ENCODE peak calls at places on chromosome X, in five cellular contexts. X, A, V, Y and B are unnamed samples.
A peak's percentile ranks its signal among the peaks of the same experiment; 100 is the strongest.

GRCh38 chrX:65644621-65645287 is 22.7 kb upstream of the MSN start:
- DNase-seq in X (peak; percentile 27), A (no peak), V (no peak), Y (no peak), B (peak; percentile 49)

GRCh38 chrX:82692991-82693390 is 815.1 kb upstream of the POU3F4 start:
- DNase-seq in X (no peak), A (no peak), V (no peak), Y (no peak), B (no peak)

GRCh38 chrX:14032383-14032782 is 2.7 kb upstream of the GEMIN8 start:
- DNase-seq in X (no peak), A (no peak), V (peak; percentile 35), Y (peak; percentile 17), B (peak; percentile 47)

GRCh38 chrX:78237127-78237526 is 90.3 kb downstream of the CYSLTR1 start:
- DNase-seq in X (no peak), A (no peak), V (no peak), Y (peak; percentile 4), B (no peak)

GRCh38 chrX:135522132-135522530 is 1.7 kb downstream of the INTS6L start:
- DNase-seq in X (no peak), A (no peak), V (no peak), Y (no peak), B (no peak)

GRCh38 chrX:95055991-95056390 is 1382.0 kb downstream of the FAM133A start:
- DNase-seq in X (no peak), A (no peak), V (no peak), Y (no peak), B (no peak)

GRCh38 chrX:107574054-107574683 is 54.1 kb upstream of the PRPS1 start:
- DNase-seq in X (no peak), A (no peak), V (no peak), Y (peak; percentile 83), B (peak; percentile 89)

GRCh38 chrX:74363914-74364313 is 57.4 kb upstream of the SLC16A2 start:
- DNase-seq in X (no peak), A (no peak), V (no peak), Y (no peak), B (no peak)

GRCh38 chrX:116135277-116135676 is 35.3 kb upstream of the AGTR2 start:
- DNase-seq in X (no peak), A (no peak), V (no peak), Y (no peak), B (no peak)
- H2BK12ac ChIP-seq in X (no peak overlapping the region), A (no peak overlapping the region), V (no peak overlapping the region), Y (no peak overlapping the region), B (no peak overlapping the region)

GRCh38 chrX:119475389-119476101 is 7.3 kb downstream of the SLC25A5 start:
- DNase-seq in X (no peak), A (no peak), V (no peak), Y (no peak), B (no peak)

GRCh38 chrX:119477812-119478232 is 9.6 kb downstream of the SLC25A5 start:
- DNase-seq in X (no peak), A (no peak), V (no peak), Y (peak; percentile 73), B (peak; percentile 95)

GRCh38 chrX:119478504-119478903 is 10.3 kb downstream of the SLC25A5 start:
- DNase-seq in X (no peak), A (no peak), V (no peak), Y (no peak), B (no peak)

GRCh38 chrX:119479845-119480244 is 11.6 kb downstream of the SLC25A5 start:
- DNase-seq in X (no peak), A (no peak), V (no peak), Y (no peak), B (no peak)

DNA sequence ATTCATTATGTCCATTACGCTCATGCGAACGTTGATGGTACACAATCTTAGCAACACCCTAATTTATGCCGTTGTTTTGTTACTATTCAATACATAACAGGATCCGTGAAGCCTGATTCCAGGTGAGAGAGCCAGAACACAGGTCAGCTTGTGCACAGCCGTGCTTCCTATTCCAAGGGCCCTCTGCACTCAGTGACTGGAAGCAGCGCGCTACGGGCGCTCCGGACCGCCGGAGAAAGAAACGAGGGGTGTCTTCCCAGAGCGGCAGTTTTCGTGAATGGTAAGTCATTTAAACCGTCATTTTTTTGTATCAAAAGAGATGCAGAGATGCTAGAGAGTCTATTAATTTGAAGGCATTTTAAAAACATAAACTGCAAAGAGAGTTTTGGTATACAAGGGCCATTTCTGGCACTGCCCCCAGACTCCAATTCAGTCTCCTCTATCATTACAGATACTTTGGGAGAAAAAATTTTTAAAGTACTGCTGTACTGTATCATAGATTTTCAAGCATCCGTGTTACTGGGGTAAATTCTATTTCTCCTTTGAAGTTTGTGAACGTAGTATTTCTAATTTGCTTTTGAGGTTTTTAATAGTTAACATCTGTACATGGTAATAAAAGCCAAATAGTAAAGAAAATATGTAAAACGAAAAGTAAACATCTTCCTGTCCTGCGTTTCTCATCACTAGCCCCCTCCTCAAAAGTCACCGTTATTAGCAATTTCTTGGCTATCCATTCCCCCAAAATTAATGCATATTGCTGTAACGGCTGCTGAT is 6.6 kb downstream of the SLC25A5 start:
- DNase-seq in X (no peak), A (no peak), V (no peak), Y (no peak), B (no peak)
- H2BK12ac ChIP-seq in X (no peak overlapping the region), A (no peak overlapping the region), V (no peak overlapping the region), Y (no peak overlapping the region), B (no peak overlapping the region)

DNA sequence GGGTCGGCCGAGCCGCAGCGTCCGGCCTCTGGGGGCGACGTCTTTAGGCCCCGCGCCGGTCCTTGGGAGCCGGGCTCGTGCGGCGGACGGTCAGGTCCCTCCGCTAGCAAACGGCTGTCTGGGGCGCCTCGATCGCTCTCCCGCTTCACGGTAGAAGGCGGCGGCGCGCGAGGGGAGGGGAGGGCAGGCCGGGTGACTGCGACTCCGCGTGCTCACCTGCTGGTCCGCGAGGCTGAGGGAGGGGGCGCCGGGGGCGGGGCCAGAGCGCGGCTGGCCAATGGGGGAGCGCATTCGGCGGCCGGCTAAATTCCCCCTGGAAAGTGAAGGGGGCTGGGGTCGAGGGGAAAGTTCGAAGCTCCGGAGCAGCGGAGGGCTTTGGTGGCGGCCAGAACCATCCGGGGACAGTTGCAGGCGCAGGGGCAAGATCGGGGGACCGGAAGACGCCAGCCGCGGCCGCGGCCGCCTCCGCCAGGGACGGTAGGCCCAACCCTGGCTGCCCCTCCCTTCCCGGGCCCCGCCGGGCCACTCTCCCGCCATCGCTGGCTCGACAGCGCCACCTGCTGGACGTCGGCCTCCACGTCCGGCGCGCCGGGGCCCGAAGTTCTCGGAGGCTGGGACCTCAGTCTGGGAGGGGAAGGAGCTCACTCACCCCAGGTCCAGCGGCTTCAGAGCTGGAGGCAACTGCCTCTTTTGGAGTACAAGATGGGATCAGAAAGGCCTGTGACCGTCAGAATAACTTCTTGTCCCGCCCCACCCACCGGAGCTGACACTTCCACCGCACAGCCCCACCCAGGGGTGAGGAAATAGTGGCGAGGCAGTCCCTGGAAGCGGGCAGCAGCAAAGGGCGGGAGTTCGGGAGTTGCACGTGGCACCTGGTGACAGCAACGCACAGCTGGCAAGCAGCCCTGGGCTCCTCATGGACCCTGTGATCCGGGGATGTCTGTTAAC is 49.9 kb downstream of the ELF4 start:
- DNase-seq in X (peak; percentile 77), A (no peak), V (peak; percentile 75), Y (peak; percentile 73), B (peak; percentile 65)
- H2BK12ac ChIP-seq in X (no peak overlapping the region), A (no peak overlapping the region), V (no peak overlapping the region), Y (peak overlapping the region; percentile 64), B (no peak overlapping the region)

GRCh38 chrX:42837747-42838146 is 59.8 kb upstream of the PPP1R2C start:
- DNase-seq in X (no peak), A (no peak), V (no peak), Y (no peak), B (no peak)
- H2BK12ac ChIP-seq in X (no peak overlapping the region), A (no peak overlapping the region), V (no peak overlapping the region), Y (no peak overlapping the region), B (no peak overlapping the region)

GRCh38 chrX:39720945-39721344 is 376.8 kb downstream of the BCOR start:
- DNase-seq in X (no peak), A (no peak), V (no peak), Y (no peak), B (no peak)
- H2BK12ac ChIP-seq in X (no peak overlapping the region), A (no peak overlapping the region), V (no peak overlapping the region), Y (no peak overlapping the region), B (no peak overlapping the region)

DNA sequence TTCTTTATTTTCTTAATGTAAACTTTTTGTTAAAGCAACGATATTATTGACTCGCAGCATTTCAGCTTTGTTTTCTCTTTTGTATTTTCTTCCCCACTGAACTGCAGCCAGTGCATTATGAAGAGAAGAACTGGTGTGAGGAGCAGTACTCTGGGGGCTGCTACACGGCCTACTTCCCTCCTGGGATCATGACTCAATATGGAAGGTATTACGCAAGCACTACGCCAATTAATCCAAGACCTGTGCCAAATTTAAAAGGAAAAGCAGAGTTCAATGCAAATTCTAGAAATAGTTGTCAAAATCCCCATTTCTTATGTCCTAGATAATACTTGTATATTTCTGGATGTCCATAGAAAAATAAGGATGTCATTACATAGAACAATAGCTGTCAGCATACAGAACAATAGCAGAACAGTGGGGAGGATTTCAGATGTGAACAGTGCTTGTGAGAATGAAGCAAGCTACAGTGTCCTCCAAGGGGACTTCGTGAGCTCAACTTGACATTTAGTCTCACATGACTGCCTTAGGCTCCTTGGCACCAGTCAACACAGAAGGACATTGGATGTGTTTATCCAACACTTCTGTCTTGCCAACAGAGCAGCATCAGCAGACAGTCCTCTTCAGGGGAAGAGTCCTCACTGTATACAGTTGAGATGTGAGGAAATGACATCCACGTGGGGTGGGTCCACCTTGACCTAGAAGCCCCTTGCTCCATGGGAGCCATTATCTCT is 85.9 kb downstream of the MAOA start:
- DNase-seq in X (no peak), A (no peak), V (no peak), Y (no peak), B (peak; percentile 26)
- H2BK12ac ChIP-seq in X (no peak overlapping the region), A (no peak overlapping the region), V (no peak overlapping the region), Y (no peak overlapping the region), B (no peak overlapping the region)

GRCh38 chrX:27039332-27039731 is 423.8 kb downstream of the PPP4R3C start:
- DNase-seq in X (no peak), A (no peak), V (no peak), Y (no peak), B (no peak)
- H2BK12ac ChIP-seq in X (no peak overlapping the region), A (no peak overlapping the region), V (no peak overlapping the region), Y (no peak overlapping the region), B (no peak overlapping the region)

GRCh38 chrX:97740886-97741285 is 857.2 kb downstream of the RPA4 start:
- DNase-seq in X (no peak), A (no peak), V (no peak), Y (no peak), B (no peak)

GRCh38 chrX:97740044-97740443 is 856.3 kb downstream of the RPA4 start:
- DNase-seq in X (no peak), A (no peak), V (no peak), Y (no peak), B (no peak)

GRCh38 chrX:97747346-97747745 is 863.6 kb downstream of the RPA4 start:
- DNase-seq in X (no peak), A (no peak), V (no peak), Y (peak; percentile 64), B (no peak)

DNA sequence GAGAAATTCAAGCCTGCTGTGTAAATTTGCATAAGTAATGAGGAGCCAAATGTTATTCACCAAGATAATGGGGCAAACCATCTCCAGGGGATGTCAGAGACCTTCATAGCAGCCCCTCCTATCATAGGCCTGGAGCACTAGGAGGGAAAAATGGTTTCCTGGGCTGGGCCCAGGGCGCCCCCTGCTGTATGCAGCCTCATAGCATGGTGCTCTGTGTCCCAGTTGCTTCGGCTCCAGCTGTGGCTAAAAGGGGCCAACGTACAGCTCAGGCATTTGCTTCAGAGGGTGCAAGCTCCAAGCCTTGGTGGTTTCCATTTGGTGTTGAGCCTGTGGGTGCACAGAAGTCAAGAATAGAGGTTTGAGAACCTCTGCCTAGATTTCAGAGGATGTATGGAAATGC is 859.3 kb downstream of the RPA4 start:
- DNase-seq in X (no peak), A (no peak), V (no peak), Y (no peak), B (no peak)
- H2BK12ac ChIP-seq in X (no peak overlapping the region), A (no peak overlapping the region), V (no peak overlapping the region), Y (no peak overlapping the region), B (no peak overlapping the region)